ENCODE peak calls at places on chromosomes 1 and 21, in nine cellular contexts. A, T, V, Q, H, P, L, D and F are unnamed samples.

GRCh38 chr21:27060190-27060589 is 93.3 kb upstream of the ADAMTS5 start:
- DNase-seq in Q (no peak), A (peak), D (no peak), H (no peak), L (no peak), T (no peak), V (no peak), P (no peak), F (no peak)

GRCh38 chr1:107950434-107950833 is 14.5 kb downstream of the VAV3 start:
- DNase-seq in D (no peak), H (no peak), Q (no peak), L (no peak), T (no peak), V (no peak), A (no peak), P (no peak), F (no peak)

GRCh38 chr21:22288885-22289509 is 1290.8 kb downstream of the NCAM2 start:
- DNase-seq in Q (no peak), T (no peak), D (no peak), A (no peak), L (no peak), P (no peak), V (no peak), H (no peak), F (no peak)

GRCh38 chr1:24866211-24867063 is 63.6 kb downstream of the RUNX3 start:
- DNase-seq in H (peak), D (no peak), Q (no peak), T (no peak), P (no peak), L (no peak), A (no peak), V (no peak), F (no peak)

GRCh38 chr1:869499-870244 is 54.1 kb upstream of the SAMD11 start:
- DNase-seq in T (peak), Q (peak), D (peak), V (peak), L (peak), P (peak), A (peak), H (peak), F (peak)

GRCh38 chr1:155645648-155646047 is 35.6 kb downstream of the MSTO1 start:
- DNase-seq in T (no peak), H (no peak), L (no peak), Q (no peak), D (no peak), A (peak), P (no peak), V (no peak), F (no peak)

GRCh38 chr1:154186177-154186576 is 5.7 kb downstream of the TPM3 start:
- DNase-seq in T (peak), L (peak), Q (peak), V (peak), P (peak), H (peak), D (peak), A (peak), F (peak)

GRCh38 chr1:214290399-214291037 is 9.6 kb downstream of the SMYD2 start:
- DNase-seq in Q (no peak), P (no peak), V (no peak), A (no peak), T (no peak), L (no peak), D (no peak), H (no peak), F (no peak)

GRCh38 chr1:6459850-6460265 is 6.1 kb downstream of the TNFRSF25 start:
- DNase-seq in A (no peak), L (peak), T (no peak), P (no peak), Q (peak), D (no peak), V (no peak), H (no peak), F (no peak)

GRCh38 chr1:75795703-75796193 is 934 bp upstream of the MSH4 start:
- DNase-seq in D (no peak), H (no peak), V (no peak), L (no peak), A (no peak), Q (no peak), P (no peak), T (no peak), F (no peak)

GRCh38 chr1:109254621-109255096 is 5.3 kb downstream of the CELSR2 start:
- DNase-seq in D (no peak), H (no peak), A (no peak), Q (no peak), L (no peak), P (peak), V (no peak), T (no peak), F (no peak)

GRCh38 chr1:48869116-48869893 is 92.6 kb upstream of the BEND5 start:
- DNase-seq in Q (no peak), T (no peak), P (no peak), H (no peak), D (no peak), L (no peak), A (peak), V (no peak), F (no peak)

DNA sequence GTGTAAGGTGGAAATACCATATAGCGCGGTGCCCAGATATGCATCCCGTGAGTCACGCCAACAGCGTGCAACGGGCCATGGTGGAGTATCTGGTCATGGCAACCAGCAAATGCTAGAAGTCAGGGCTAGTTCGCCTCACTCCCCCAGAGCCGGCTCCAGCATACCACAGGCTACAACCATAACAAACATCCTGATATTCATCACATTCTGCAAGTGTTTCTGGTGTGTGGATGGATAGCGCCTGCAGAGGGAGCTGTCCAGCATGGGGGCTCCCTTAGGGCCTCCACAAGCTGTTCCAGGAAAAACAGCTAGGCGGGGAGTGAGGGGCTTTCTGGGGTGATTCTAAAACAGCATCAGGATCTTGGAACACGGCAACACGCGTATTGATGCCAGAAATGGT is 6.8 kb downstream of the C1orf198 start:
- DNase-seq in V (no peak), T (no peak), L (peak), H (no peak), D (no peak), P (no peak), A (no peak), Q (no peak), F (no peak)
- TF ChIP-seq CTCF in V (peak), T (no peak), L (peak), H (peak), D (no peak), P (peak), A (peak), Q (no peak), F (no peak)

DNA sequence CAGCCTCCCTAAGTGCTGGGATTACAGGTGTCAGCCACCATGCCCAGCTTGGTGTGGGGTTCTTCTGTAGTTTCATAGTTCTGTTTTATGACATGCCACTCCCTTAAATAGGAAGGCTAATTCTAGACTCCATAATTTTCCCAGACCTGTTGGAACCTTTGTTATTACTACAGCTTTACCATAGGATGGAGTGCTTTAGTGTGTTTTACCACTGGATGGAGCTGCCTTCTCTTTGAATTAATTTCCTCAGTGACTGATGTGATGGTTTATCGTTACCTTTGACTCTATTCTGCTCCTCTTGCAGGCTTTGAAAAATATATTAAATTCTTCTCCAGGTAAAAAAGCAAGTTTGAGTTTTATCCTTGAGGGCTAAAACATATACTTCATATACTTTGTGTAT is 84.6 kb upstream of the NEK7 start:
- DNase-seq in H (no peak), T (no peak), L (no peak), D (no peak), V (peak), P (no peak), A (peak), Q (no peak), F (no peak)
- TF ChIP-seq CTCF in H (no peak), T (peak), L (peak), D (no peak), V (peak), P (peak), A (peak), Q (no peak), F (no peak)

GRCh38 chr21:23579573-23579972 is 2027.7 kb downstream of the MRPL39 start:
- DNase-seq in A (no peak), D (no peak), L (no peak), T (no peak), P (no peak), V (no peak), H (no peak), Q (no peak), F (no peak)

GRCh38 chr21:23574932-23575331 is 2032.3 kb downstream of the MRPL39 start:
- DNase-seq in D (no peak), P (no peak), H (no peak), A (no peak), Q (no peak), L (peak), T (no peak), V (no peak), F (no peak)

DNA sequence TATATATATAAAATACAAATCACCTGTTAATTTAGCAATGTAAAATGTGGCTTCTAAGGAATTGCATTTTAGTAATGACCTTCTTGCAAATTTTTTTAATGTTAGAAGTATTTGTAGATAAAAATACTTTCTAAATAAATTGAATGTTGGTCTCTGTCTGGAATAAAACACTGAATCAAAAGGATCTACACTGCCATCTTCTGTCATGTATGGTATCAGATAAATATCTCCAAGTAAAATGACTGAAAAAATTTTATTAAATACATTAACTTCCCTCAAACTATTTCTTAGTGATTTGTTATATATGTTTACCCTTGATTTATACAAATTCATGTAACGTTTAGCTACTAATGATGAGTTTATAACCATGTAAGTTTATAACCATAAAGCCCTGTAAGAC is 2029.3 kb downstream of the MRPL39 start:
- DNase-seq in V (no peak), P (no peak), D (no peak), A (no peak), L (no peak), H (no peak), T (no peak), Q (no peak), F (no peak)
- TF ChIP-seq CTCF in V (no peak), P (no peak), D (no peak), A (no peak), L (no peak), H (no peak), T (no peak), Q (no peak), F (no peak)

DNA sequence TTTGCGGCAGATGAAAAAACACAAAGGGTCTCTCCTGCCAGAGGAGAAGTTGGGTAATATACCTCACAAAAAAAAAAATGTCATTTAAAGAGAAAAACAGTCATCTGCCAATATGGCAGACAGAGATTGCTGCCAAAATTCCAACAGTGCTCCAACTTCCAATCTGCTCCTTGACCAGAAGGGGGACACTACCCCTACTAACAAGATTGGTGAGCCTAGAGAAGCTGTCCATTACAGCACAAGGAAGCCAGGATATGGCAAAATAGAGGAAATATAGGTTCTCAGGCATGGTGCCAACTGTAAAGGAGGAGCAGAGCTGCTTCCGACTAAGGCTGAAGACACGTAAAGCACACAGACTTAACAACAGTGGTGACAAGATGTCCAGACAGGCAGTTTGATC is 453.5 kb downstream of the TTLL7 start:
- DNase-seq in P (peak), T (no peak), H (no peak), Q (no peak), L (no peak), A (peak), D (no peak), V (no peak), F (no peak)
- TF ChIP-seq CTCF in P (peak), T (no peak), H (peak), Q (no peak), L (peak), A (peak), D (peak), V (no peak), F (peak)

DNA sequence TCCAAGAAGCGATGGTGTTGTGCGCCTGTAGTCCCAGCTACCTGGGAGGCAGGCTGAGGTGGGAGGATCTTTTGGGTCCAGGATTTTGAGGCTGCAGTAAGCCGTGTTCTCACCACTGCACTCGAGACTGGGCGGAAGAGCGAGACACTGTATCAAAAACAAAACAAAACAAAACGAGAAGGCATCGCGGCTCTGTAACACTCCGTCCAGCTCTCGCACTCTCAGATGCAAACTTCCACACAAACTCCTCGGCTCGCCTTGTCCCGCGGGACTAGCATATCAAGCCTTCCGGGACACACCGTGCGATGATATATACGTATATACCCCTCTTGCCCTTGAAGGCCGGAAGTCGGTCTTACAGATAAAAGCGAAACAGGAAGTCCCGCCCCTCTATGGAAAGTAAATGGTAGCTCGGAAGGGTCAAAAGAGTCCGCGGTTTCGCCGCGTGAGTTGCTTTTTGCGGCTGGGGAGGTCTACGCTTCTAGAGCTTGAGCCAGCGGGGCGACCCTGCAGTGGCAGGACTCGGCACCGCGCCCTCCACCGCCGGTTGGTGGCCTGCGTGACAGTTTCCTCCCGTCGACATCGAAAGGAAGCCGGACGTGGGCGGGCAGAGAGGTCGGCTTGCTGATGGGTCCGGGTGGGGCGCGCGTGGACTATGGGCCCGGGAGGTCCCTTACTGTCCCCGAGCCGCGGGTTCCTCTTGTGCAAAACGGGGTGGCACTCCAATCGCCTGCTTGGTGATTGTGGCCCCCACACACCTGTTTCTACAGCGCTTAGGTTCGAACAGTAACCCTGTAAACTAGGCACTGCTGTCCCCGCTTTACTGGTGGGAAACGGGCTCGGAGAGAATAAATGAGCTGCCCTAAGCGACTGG is at the start of gene COA6:
- DNase-seq in L (peak), P (peak), Q (peak), H (peak), D (peak), T (peak), V (peak), A (peak), F (peak)
- TF ChIP-seq CTCF in L (no peak), P (no peak), Q (no peak), H (peak), D (no peak), T (no peak), V (peak), A (no peak), F (no peak)

DNA sequence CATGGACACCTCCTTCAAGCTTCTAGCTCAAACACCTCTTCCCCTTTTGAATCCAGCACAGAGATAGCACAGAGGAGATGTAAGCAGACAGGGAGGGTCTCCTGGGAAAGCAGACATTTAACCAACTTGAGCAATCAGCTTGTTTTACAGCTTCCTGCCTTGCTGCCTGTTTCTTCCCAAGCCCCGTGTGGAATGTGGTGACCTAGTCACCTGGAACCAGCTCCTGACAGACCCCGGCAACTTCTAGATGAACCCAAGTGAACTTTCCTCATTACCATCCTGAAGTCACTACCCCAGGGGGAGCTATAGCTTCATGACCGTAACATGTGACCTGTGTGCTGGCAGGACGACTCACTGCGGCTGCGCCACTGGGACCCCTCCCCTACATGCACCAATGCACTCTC is 24.1 kb upstream of the TTF2 start:
- DNase-seq in P (no peak), A (peak), L (peak), Q (no peak), D (no peak), V (no peak), T (no peak), H (no peak), F (peak)
- TF ChIP-seq CTCF in P (no peak), A (no peak), L (peak), Q (no peak), D (no peak), V (no peak), T (no peak), H (no peak), F (peak)